ENCODE peak calls at places on chromosomes 7 and 10, in four cellular contexts. R is fibroblast of lung, J is A549, S is SK-N-SH. H is an unnamed sample.

GRCh38 chr10:83515001-83515400 is 624.3 kb upstream of the GHITM start:
- DNase-seq in R (peak; percentile 47), J (no peak), S (no peak), H (no peak)

GRCh38 chr7:32275216-32275979 is 205.2 kb upstream of the PDE1C start:
- DNase-seq in R (no peak), J (no peak), S (no peak), H (no peak)

GRCh38 chr7:47266799-47267198 is 315.1 kb downstream of the TNS3 start:
- DNase-seq in R (peak; percentile 28), J (peak; percentile 55), S (no peak), H (no peak)

GRCh38 chr7:44808914-44809393 is 12.5 kb downstream of the PPIA start:
- DNase-seq in R (no peak), J (peak; percentile 42), S (no peak), H (no peak)

GRCh38 chr10:131730771-131731497 is 169.9 kb upstream of the PPP2R2D start:
- DNase-seq in R (no peak), J (no peak), S (peak; percentile 6), H (no peak)

GRCh38 chr10:52997007-52997406 is 224.4 kb upstream of the MBL2 start:
- DNase-seq in R (no peak), J (no peak), S (no peak), H (no peak)

GRCh38 chr10:98460837-98461499 is 14.2 kb upstream of the HPS1 start:
- DNase-seq in R (peak; percentile 95), J (peak; percentile 78), S (peak; percentile 83), H (peak; percentile 82)

GRCh38 chr7:97819161-97819560 is 53.0 kb downstream of the ASNS start:
- DNase-seq in R (no peak), J (peak; percentile 7), S (no peak), H (no peak)

GRCh38 chr10:97531401-97531985 is 32.8 kb downstream of the UBTD1 start:
- DNase-seq in R (peak; percentile 64), J (no peak), S (no peak), H (no peak)

GRCh38 chr10:62861507-62861906 is 45.3 kb upstream of the EGR2 start:
- DNase-seq in R (peak; percentile 49), J (no peak), S (no peak), H (no peak)

GRCh38 chr10:47222461-47222860 is 77.5 kb upstream of the GDF10 start:
- DNase-seq in R (no peak), J (no peak), S (no peak), H (no peak)

GRCh38 chr10:10613654-10614244 is 403.9 kb upstream of the CELF2 start:
- DNase-seq in R (no peak), J (no peak), S (no peak), H (no peak)

GRCh38 chr7:2321020-2321419 is 6.8 kb upstream of the SNX8 start:
- DNase-seq in R (peak; percentile 14), J (peak; percentile 29), S (no peak), H (peak; percentile 34)

GRCh38 chr7:98982686-98983085 is 104.4 kb downstream of the TRRAP start:
- DNase-seq in R (no peak), J (no peak), S (no peak), H (no peak)

GRCh38 chr7:151897201-151897711 is 20.3 kb upstream of the PRKAG2 start:
- DNase-seq in R (no peak), J (no peak), S (no peak), H (no peak)

GRCh38 chr10:33336606-33337334 is 2.3 kb upstream of the NRP1 start:
- DNase-seq in R (no peak), J (peak; percentile 67), S (peak; percentile 74), H (peak; percentile 36)

GRCh38 chr7:123573896-123574467 is 16.4 kb upstream of the NDUFA5 start:
- DNase-seq in R (no peak), J (no peak), S (no peak), H (no peak)

GRCh38 chr10:96524745-96525144 is 11.0 kb upstream of the TLL2 start:
- DNase-seq in R (no peak), J (no peak), S (no peak), H (no peak)

GRCh38 chr10:86113044-86113443 is 253.6 kb downstream of the GRID1 start:
- DNase-seq in R (no peak), J (no peak), S (no peak), H (no peak)

GRCh38 chr10:72834183-72834825 is 59.2 kb upstream of the OIT3 start:
- DNase-seq in R (peak; percentile 62), J (peak; percentile 76), S (peak; percentile 57), H (peak; percentile 49)

GRCh38 chr7:30470783-30471182 is 7.8 kb downstream of the NOD1 start:
- DNase-seq in R (peak; percentile 92), J (peak; percentile 28), S (no peak), H (no peak)

GRCh38 chr10:21281765-21282484 is 243.6 kb downstream of the SKIDA1 start:
- DNase-seq in R (no peak), J (peak; percentile 85), S (no peak), H (no peak)

GRCh38 chr10:4943821-4944220 is 19.4 kb upstream of the AKR1C1 start:
- DNase-seq in R (peak; percentile 14), J (no peak), S (no peak), H (no peak)

GRCh38 chr10:128633864-128634541 is 507.8 kb upstream of the MKI67 start:
- DNase-seq in R (peak; percentile 20), J (no peak), S (no peak), H (no peak)

GRCh38 chr7:131947661-131948060 is 391.2 kb upstream of the PODXL start:
- DNase-seq in R (no peak), J (no peak), S (no peak), H (no peak)

GRCh38 chr7:119826547-119826946 is 446.4 kb upstream of the KCND2 start:
- DNase-seq in R (no peak), J (no peak), S (no peak), H (no peak)

GRCh38 chr7:1065263-1066260 is 21.2 kb downstream of the GPR146 start:
- DNase-seq in R (peak; percentile 53), J (peak; percentile 72), S (peak; percentile 99), H (peak; percentile 82)

DNA sequence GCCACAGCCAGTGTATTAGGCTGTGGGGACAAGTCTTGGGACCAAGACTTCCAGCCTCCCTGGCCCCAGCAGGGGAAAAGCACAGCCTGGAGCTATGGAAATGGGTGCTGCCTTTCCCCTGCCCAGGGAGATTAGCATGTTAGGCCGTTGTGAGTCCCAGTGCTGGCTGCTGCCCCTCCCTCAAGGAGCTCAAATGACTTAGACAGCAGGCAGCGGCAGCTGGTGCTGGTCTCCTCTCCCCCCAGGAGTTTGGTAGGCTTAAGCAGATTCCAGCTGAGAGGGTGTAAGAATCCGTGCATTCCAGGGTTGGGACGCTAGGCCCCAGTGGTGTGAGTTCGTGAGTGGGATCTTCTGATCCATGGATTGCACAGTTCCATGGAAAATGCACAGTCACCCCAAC is 301.5 kb upstream of the PHF14 start:
- DNase-seq in R (no peak), J (no peak), S (no peak), H (no peak)
- H3K27ac ChIP-seq in R (no peak overlapping the region), J (no peak overlapping the region), S (no peak overlapping the region), H (no peak overlapping the region)

GRCh38 chr7:157774495-157774894 is 437.7 kb downstream of the DNAJB6 start:
- DNase-seq in R (no peak), J (no peak), S (no peak), H (no peak)
- H3K9me3 ChIP-seq in R (peaks cover 1% of the 10 kb centered on the region), J (peaks cover 15% of the 10 kb centered on the region), S (peaks cover 2% of the 10 kb centered on the region), H (peaks cover 3% of the 10 kb centered on the region)

GRCh38 chr7:130845581-130846085 is 111.6 kb upstream of the KLF14 start:
- DNase-seq in R (peak; percentile 89), J (peak; percentile 79), S (no peak), H (peak; percentile 60)
- H3K4me2 ChIP-seq in R (peak overlapping the region; percentile 79), J (peak overlapping the region; percentile 88), S (peak overlapping the region; percentile 35), H (no peak overlapping the region)

GRCh38 chr7:155793720-155794119 is 18.5 kb downstream of the SHH start:
- DNase-seq in R (no peak), J (no peak), S (no peak), H (no peak)

GRCh38 chr7:155792999-155793560 is 19.2 kb downstream of the SHH start:
- DNase-seq in R (no peak), J (no peak), S (no peak), H (no peak)

GRCh38 chr7:155791214-155791737 is 21.0 kb downstream of the SHH start:
- DNase-seq in R (no peak), J (no peak), S (no peak), H (no peak)

GRCh38 chr7:155791836-155792235 is 20.4 kb downstream of the SHH start:
- DNase-seq in R (no peak), J (no peak), S (peak; percentile 57), H (no peak)

GRCh38 chr7:155792315-155792960 is 19.8 kb downstream of the SHH start:
- DNase-seq in R (no peak), J (no peak), S (peak; percentile 43), H (no peak)
- H3K27ac ChIP-seq in R (no peak overlapping the region), J (no peak overlapping the region), S (no peak overlapping the region), H (no peak overlapping the region)

GRCh38 chr7:71385362-71385761 is 253.4 kb downstream of the GALNT17 start:
- DNase-seq in R (no peak), J (no peak), S (no peak), H (no peak)
- H3K9me3 ChIP-seq in R (no peaks in the 10 kb centered on the region), J (peaks cover 6% of the 10 kb centered on the region), S (no peaks in the 10 kb centered on the region), H (no peaks in the 10 kb centered on the region)

H was measured in PC-9.